ENCODE peak calls at places on chromosomes 12 and 14, in five cellular contexts. One of them, this sample, is unnamed. For H3K4me1, the result is how much of the 10 kb centered on the place peaks cover.

GRCh38 chr12:64608901-64609542 is 1.3 kb upstream of the RASSF3 start:
- DNase-seq in H9: peak
- DNase-seq in mesenchymal stem cell: peak
- DNase-seq in trophoblast cell: peak
- DNase-seq in H1: no peak
- DNase-seq in this sample: no peak

GRCh38 chr12:52132754-52133161 is 53.3 kb downstream of the SMIM41 start:
- DNase-seq in H9: no peak
- DNase-seq in mesenchymal stem cell: no peak
- DNase-seq in trophoblast cell: no peak
- DNase-seq in H1: no peak
- DNase-seq in this sample: no peak

GRCh38 chr12:75852956-75853355 is 178.6 kb downstream of the PHLDA1 start:
- DNase-seq in H9: no peak
- DNase-seq in mesenchymal stem cell: no peak
- DNase-seq in trophoblast cell: no peak
- DNase-seq in H1: no peak
- DNase-seq in this sample: no peak

GRCh38 chr14:100617715-100618693 is 30.8 kb upstream of the BEGAIN start:
- DNase-seq in H9: no peak
- DNase-seq in mesenchymal stem cell: no peak
- DNase-seq in trophoblast cell: no peak
- DNase-seq in H1: no peak
- DNase-seq in this sample: no peak

GRCh38 chr12:59134750-59135149 is 214.4 kb upstream of the LRIG3 start:
- DNase-seq in H9: no peak
- DNase-seq in mesenchymal stem cell: no peak
- DNase-seq in trophoblast cell: no peak
- DNase-seq in H1: no peak
- DNase-seq in this sample: no peak

GRCh38 chr12:12302976-12303375 is 36.1 kb upstream of the LRP6 start:
- DNase-seq in H9: no peak
- DNase-seq in mesenchymal stem cell: no peak
- DNase-seq in trophoblast cell: no peak
- DNase-seq in H1: no peak
- DNase-seq in this sample: no peak

GRCh38 chr14:85534435-85534834 is 4.5 kb downstream of the FLRT2 start:
- DNase-seq in H9: peak
- DNase-seq in mesenchymal stem cell: peak
- DNase-seq in trophoblast cell: no peak
- DNase-seq in H1: no peak
- DNase-seq in this sample: peak

GRCh38 chr12:119183942-119184695 is 5.4 kb downstream of the HSPB8 start:
- DNase-seq in H9: no peak
- DNase-seq in mesenchymal stem cell: no peak
- DNase-seq in trophoblast cell: no peak
- DNase-seq in H1: no peak
- DNase-seq in this sample: no peak

GRCh38 chr12:13570005-13570694 is 373.6 kb downstream of the EMP1 start:
- DNase-seq in H9: no peak
- DNase-seq in mesenchymal stem cell: no peak
- DNase-seq in trophoblast cell: no peak
- DNase-seq in H1: no peak
- DNase-seq in this sample: no peak

GRCh38 chr12:82203076-82203475 is 155.1 kb downstream of the CCDC59 start:
- DNase-seq in H9: no peak
- DNase-seq in mesenchymal stem cell: no peak
- DNase-seq in trophoblast cell: no peak
- DNase-seq in H1: no peak
- DNase-seq in this sample: no peak

GRCh38 chr12:16526693-16527092 is 79.3 kb downstream of the LMO3 start:
- DNase-seq in H9: no peak
- DNase-seq in mesenchymal stem cell: peak
- DNase-seq in trophoblast cell: no peak
- DNase-seq in H1: no peak
- DNase-seq in this sample: no peak

GRCh38 chr14:102377696-102378095 is 15.0 kb downstream of the TECPR2 start:
- DNase-seq in H9: no peak
- DNase-seq in mesenchymal stem cell: no peak
- DNase-seq in trophoblast cell: no peak
- DNase-seq in H1: no peak
- DNase-seq in this sample: no peak

GRCh38 chr12:32217354-32218310 is 111.0 kb downstream of the BICD1 start:
- DNase-seq in H9: no peak
- DNase-seq in mesenchymal stem cell: no peak
- DNase-seq in trophoblast cell: peak
- DNase-seq in H1: no peak
- DNase-seq in this sample: no peak

GRCh38 chr12:46218509-46219095 is 50.2 kb downstream of the SLC38A1 start:
- DNase-seq in H9: no peak
- DNase-seq in mesenchymal stem cell: no peak
- DNase-seq in trophoblast cell: peak
- DNase-seq in H1: no peak
- DNase-seq in this sample: no peak

GRCh38 chr12:46221255-46222128 is 47.4 kb downstream of the SLC38A1 start:
- DNase-seq in H9: no peak
- DNase-seq in mesenchymal stem cell: peak
- DNase-seq in trophoblast cell: no peak
- DNase-seq in H1: no peak
- DNase-seq in this sample: no peak

GRCh38 chr12:46219892-46220655 is 48.8 kb downstream of the SLC38A1 start:
- DNase-seq in H9: no peak
- DNase-seq in mesenchymal stem cell: peak
- DNase-seq in trophoblast cell: peak
- DNase-seq in H1: no peak
- DNase-seq in this sample: no peak

GRCh38 chr12:46217686-46218508 is 50.9 kb downstream of the SLC38A1 start:
- DNase-seq in H9: no peak
- DNase-seq in mesenchymal stem cell: no peak
- DNase-seq in trophoblast cell: no peak
- DNase-seq in H1: no peak
- DNase-seq in this sample: no peak

GRCh38 chr12:46219147-46219891 is 49.5 kb downstream of the SLC38A1 start:
- DNase-seq in H9: no peak
- DNase-seq in mesenchymal stem cell: no peak
- DNase-seq in trophoblast cell: no peak
- DNase-seq in H1: no peak
- DNase-seq in this sample: no peak
- H3K4me1 ChIP-seq in H9: under half
- H3K4me1 ChIP-seq in mesenchymal stem cell: under half
- H3K4me1 ChIP-seq in trophoblast cell: under half
- H3K4me1 ChIP-seq in H1: under half
- H3K4me1 ChIP-seq in this sample: under half

DNA sequence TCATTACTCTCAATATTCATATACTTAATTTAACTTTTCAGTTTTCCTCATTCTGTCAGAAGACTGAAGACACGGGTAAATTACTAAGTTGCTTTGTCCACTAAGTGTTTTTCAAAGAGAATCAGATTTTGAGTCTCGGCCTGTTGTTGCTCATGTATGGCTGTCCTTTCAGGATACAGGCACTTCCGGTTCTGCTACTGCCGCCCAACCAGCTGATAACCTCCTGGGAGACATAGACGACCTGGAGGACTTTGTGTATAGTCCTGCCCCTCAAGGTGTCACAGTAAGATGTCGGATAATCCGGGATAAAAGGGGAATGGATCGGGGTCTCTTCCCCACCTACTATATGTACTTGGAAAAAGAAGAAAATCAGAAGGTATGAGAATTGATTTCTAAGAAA is 28.3 kb upstream of the TEAD4 start:
- DNase-seq in H9: no peak
- DNase-seq in mesenchymal stem cell: no peak
- DNase-seq in trophoblast cell: no peak
- DNase-seq in H1: no peak
- DNase-seq in this sample: no peak
- H2BK12ac ChIP-seq in H9: no peak
- H2BK12ac ChIP-seq in mesenchymal stem cell: no peak
- H2BK12ac ChIP-seq in trophoblast cell: no peak
- H2BK12ac ChIP-seq in H1: no peak
- H2BK12ac ChIP-seq in this sample: no peak

GRCh38 chr12:122944588-122944987 is 21.7 kb downstream of the ABCB9 start:
- DNase-seq in H9: no peak
- DNase-seq in mesenchymal stem cell: peak
- DNase-seq in trophoblast cell: no peak
- DNase-seq in H1: no peak
- DNase-seq in this sample: no peak

GRCh38 chr12:122943196-122943595 is 23.1 kb downstream of the ABCB9 start:
- DNase-seq in H9: no peak
- DNase-seq in mesenchymal stem cell: no peak
- DNase-seq in trophoblast cell: no peak
- DNase-seq in H1: no peak
- DNase-seq in this sample: no peak

GRCh38 chr12:122946690-122947271 is 19.5 kb downstream of the ABCB9 start:
- DNase-seq in H9: no peak
- DNase-seq in mesenchymal stem cell: peak
- DNase-seq in trophoblast cell: peak
- DNase-seq in H1: no peak
- DNase-seq in this sample: no peak

GRCh38 chr12:122947352-122947792 is 18.9 kb downstream of the ABCB9 start:
- DNase-seq in H9: no peak
- DNase-seq in mesenchymal stem cell: no peak
- DNase-seq in trophoblast cell: no peak
- DNase-seq in H1: no peak
- DNase-seq in this sample: no peak

GRCh38 chr12:122945047-122945592 is 21.1 kb downstream of the ABCB9 start:
- DNase-seq in H9: no peak
- DNase-seq in mesenchymal stem cell: no peak
- DNase-seq in trophoblast cell: no peak
- DNase-seq in H1: no peak
- DNase-seq in this sample: no peak
- H3K4me1 ChIP-seq in H9: under half
- H3K4me1 ChIP-seq in mesenchymal stem cell: under half
- H3K4me1 ChIP-seq in trophoblast cell: under half
- H3K4me1 ChIP-seq in H1: under half
- H3K4me1 ChIP-seq in this sample: under half

GRCh38 chr12:131105736-131106356 is 152.1 kb downstream of the ADGRD1 start:
- DNase-seq in H9: peak
- DNase-seq in mesenchymal stem cell: no peak
- DNase-seq in trophoblast cell: no peak
- DNase-seq in H1: no peak
- DNase-seq in this sample: no peak

GRCh38 chr12:131106542-131106941 is 152.8 kb downstream of the ADGRD1 start:
- DNase-seq in H9: no peak
- DNase-seq in mesenchymal stem cell: no peak
- DNase-seq in trophoblast cell: no peak
- DNase-seq in H1: no peak
- DNase-seq in this sample: no peak

GRCh38 chr12:131103614-131104463 is 150.1 kb downstream of the ADGRD1 start:
- DNase-seq in H9: peak
- DNase-seq in mesenchymal stem cell: no peak
- DNase-seq in trophoblast cell: no peak
- DNase-seq in H1: no peak
- DNase-seq in this sample: peak

GRCh38 chr12:131104464-131105350 is 151.0 kb downstream of the ADGRD1 start:
- DNase-seq in H9: peak
- DNase-seq in mesenchymal stem cell: peak
- DNase-seq in trophoblast cell: peak
- DNase-seq in H1: peak
- DNase-seq in this sample: peak

DNA sequence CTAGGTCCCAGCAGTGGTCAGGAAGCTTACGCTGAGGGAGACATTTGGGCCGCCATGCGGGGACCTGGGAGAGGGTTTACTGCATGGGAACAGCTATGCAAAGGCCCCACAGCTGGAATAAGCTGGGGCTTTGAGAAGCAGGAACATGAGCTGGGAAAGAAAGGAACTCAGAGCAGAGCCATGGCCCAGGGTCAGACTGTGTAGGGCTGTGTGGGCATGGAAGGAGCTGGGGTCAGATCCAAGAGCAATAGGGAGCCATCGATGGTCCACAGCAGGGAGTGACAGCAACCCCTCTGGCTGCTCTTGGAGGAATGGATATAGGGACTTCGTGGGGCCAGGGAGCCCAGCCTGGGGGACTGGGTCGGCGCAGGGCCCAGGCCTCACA is 151.6 kb downstream of the ADGRD1 start:
- DNase-seq in H9: no peak
- DNase-seq in mesenchymal stem cell: no peak
- DNase-seq in trophoblast cell: no peak
- DNase-seq in H1: no peak
- DNase-seq in this sample: no peak
- H2BK12ac ChIP-seq in H9: no peak
- H2BK12ac ChIP-seq in mesenchymal stem cell: no peak
- H2BK12ac ChIP-seq in trophoblast cell: no peak
- H2BK12ac ChIP-seq in H1: no peak
- H2BK12ac ChIP-seq in this sample: peak

GRCh38 chr12:93533310-93533709 is 39.2 kb upstream of the SOCS2 start:
- DNase-seq in H9: no peak
- DNase-seq in mesenchymal stem cell: no peak
- DNase-seq in trophoblast cell: no peak
- DNase-seq in H1: no peak
- DNase-seq in this sample: no peak
- H3K4me1 ChIP-seq in H9: under half
- H3K4me1 ChIP-seq in mesenchymal stem cell: under half
- H3K4me1 ChIP-seq in trophoblast cell: under half
- H3K4me1 ChIP-seq in H1: under half
- H3K4me1 ChIP-seq in this sample: under half

This sample was measured in neuronal stem cell.